ENCODE peak calls at places on chromosomes 6 and 20, in seven cellular contexts. L is neural progenitor cell, H is K562, C is neuronal stem cell, M is astrocyte, N is fibroblast of lung, E is PC-3. W is an unnamed sample.

GRCh38 chr20:2132461-2132901 is 30.9 kb downstream of the STK35 start:
- DNase-seq in E (peak; percentile 88), L (no peak), M (peak; percentile 56), N (peak; percentile 64), H (no peak), C (no peak), W (no peak)

GRCh38 chr6:48570656-48571055 is 459.7 kb upstream of the PTCHD4 start:
- DNase-seq in E (no peak), H (no peak), N (no peak), L (no peak), M (no peak), C (no peak), W (no peak)

GRCh38 chr20:34546751-34547181 is 11.8 kb upstream of the MAP1LC3A start:
- DNase-seq in E (no peak), L (no peak), C (no peak), M (no peak), H (no peak), N (no peak), W (peak; percentile 67)

GRCh38 chr6:31963921-31964320 is 4.9 kb downstream of the SKIC2 start:
- DNase-seq in M (no peak), H (no peak), N (no peak), L (no peak), C (no peak), E (no peak), W (no peak)

GRCh38 chr6:40320441-40320840 is 266.7 kb downstream of the LRFN2 start:
- DNase-seq in C (no peak), N (no peak), H (no peak), L (no peak), E (no peak), M (no peak), W (no peak)

GRCh38 chr6:144767066-144767465 is 481.9 kb downstream of the UTRN start:
- DNase-seq in H (no peak), N (no peak), L (no peak), C (no peak), E (no peak), M (no peak), W (no peak)

GRCh38 chr6:44655368-44656342 is 268.1 kb downstream of the CDC5L start:
- DNase-seq in E (peak; percentile 58), H (peak; percentile 73), M (no peak), C (peak; percentile 79), N (peak; percentile 57), L (peak; percentile 89), W (peak; percentile 69)

GRCh38 chr20:40600441-40601235 is 88.4 kb downstream of the MAFB start:
- DNase-seq in M (no peak), N (no peak), E (no peak), C (no peak), L (no peak), H (no peak), W (peak; percentile 36)

GRCh38 chr20:15937179-15937578 is 636.1 kb downstream of the KIF16B start:
- DNase-seq in M (no peak), N (no peak), C (peak; percentile 23), L (peak; percentile 71), E (no peak), H (no peak), W (no peak)

GRCh38 chr6:158205220-158205944 is 37.2 kb downstream of the GTF2H5 start:
- DNase-seq in L (peak; percentile 66), C (no peak), H (peak; percentile 53), E (peak; percentile 40), M (no peak), N (peak; percentile 10), W (no peak)

GRCh38 chr6:53837875-53838806 is 43.3 kb downstream of the LRRC1 start:
- DNase-seq in M (no peak), E (no peak), C (peak; percentile 58), L (peak; percentile 74), H (no peak), N (no peak), W (no peak)

GRCh38 chr6:8329592-8329991 is 105.8 kb downstream of the SLC35B3 start:
- DNase-seq in H (no peak), E (no peak), L (peak; percentile 59), C (peak; percentile 26), M (no peak), N (no peak), W (no peak)

GRCh38 chr6:157143885-157144795 is 179.2 kb downstream of the TMEM242 start:
- DNase-seq in C (no peak), E (no peak), M (peak; percentile 53), L (peak; percentile 26), H (no peak), N (peak; percentile 59), W (no peak)

GRCh38 chr6:99905209-99906106 is 88.6 kb downstream of the MCHR2 start:
- DNase-seq in L (peak; percentile 66), H (peak; percentile 32), C (peak; percentile 31), N (peak; percentile 36), E (peak; percentile 57), M (peak; percentile 19), W (no peak)

GRCh38 chr20:14583413-14583812 is 246.0 kb upstream of the FLRT3 start:
- DNase-seq in L (no peak), M (no peak), N (no peak), H (no peak), C (no peak), E (peak; percentile 97), W (no peak)

GRCh38 chr6:37630281-37630799 is 67.3 kb downstream of the MDGA1 start:
- DNase-seq in H (peak; percentile 58), M (peak; percentile 100), N (peak; percentile 100), L (no peak), E (peak; percentile 98), C (no peak), W (no peak)

GRCh38 chr20:64048402-64049044 is 916 bp downstream of the SOX18 start:
- DNase-seq in H (no peak), M (no peak), E (no peak), C (no peak), L (peak; percentile 70), N (no peak), W (no peak)

GRCh38 chr20:44032583-44033138 is 118.0 kb downstream of the TOX2 start:
- DNase-seq in M (no peak), L (no peak), N (no peak), H (no peak), E (no peak), C (no peak), W (no peak)

GRCh38 chr6:30171677-30172471 is 8.5 kb downstream of the TRIM15 start:
- DNase-seq in H (no peak), L (peak; percentile 79), C (peak; percentile 17), N (peak; percentile 12), E (no peak), M (no peak), W (no peak)

GRCh38 chr20:36483919-36484808 is 57.2 kb upstream of the MYL9 start:
- DNase-seq in L (no peak), C (no peak), M (no peak), E (peak; percentile 65), H (no peak), N (peak; percentile 43), W (no peak)

GRCh38 chr20:35947489-35947888 is 6.8 kb downstream of the SCAND1 start:
- DNase-seq in H (peak; percentile 20), L (peak; percentile 68), M (no peak), N (peak; percentile 17), E (peak; percentile 56), C (no peak), W (no peak)

GRCh38 chr6:161346717-161347504 is 73.0 kb upstream of the AGPAT4 start:
- DNase-seq in C (no peak), L (no peak), E (no peak), H (no peak), N (no peak), M (no peak), W (no peak)

GRCh38 chr6:150237626-150238025 is 94.8 kb downstream of the PPP1R14C start:
- DNase-seq in C (no peak), N (no peak), E (no peak), H (no peak), M (no peak), L (no peak), W (no peak)

GRCh38 chr6:156988276-156989158 is 211.3 kb downstream of the ARID1B start:
- DNase-seq in N (peak; percentile 48), H (peak; percentile 75), E (no peak), C (no peak), L (peak; percentile 56), M (peak; percentile 27), W (peak; percentile 53)

GRCh38 chr6:29992792-29993191 is 50.5 kb downstream of the HLA-A start:
- DNase-seq in L (no peak), H (no peak), M (peak; percentile 12), E (peak; percentile 80), C (no peak), N (peak; percentile 19), W (no peak)

GRCh38 chr6:136751478-136751956 is 40.8 kb downstream of the MAP3K5 start:
- DNase-seq in M (peak; percentile 46), N (peak; percentile 49), H (no peak), C (no peak), L (no peak), E (no peak), W (peak; percentile 45)

GRCh38 chr20:362271-363254 is 15.7 kb downstream of the NRSN2 start:
- DNase-seq in N (peak; percentile 65), C (no peak), H (peak; percentile 51), L (no peak), E (peak; percentile 99), M (no peak), W (peak; percentile 89)

GRCh38 chr6:14706378-14706929 is 539.4 kb upstream of the JARID2 start:
- DNase-seq in M (peak; percentile 100), E (peak; percentile 93), H (peak; percentile 85), C (no peak), N (peak; percentile 100), L (no peak), W (no peak)

GRCh38 chr6:168562576-168563151 is 121.7 kb downstream of the SMOC2 start:
- DNase-seq in H (no peak), C (no peak), L (no peak), M (no peak), N (no peak), E (no peak), W (no peak)

GRCh38 chr6:54899986-54900385 is 53.4 kb downstream of the FAM83B start:
- DNase-seq in M (no peak), C (no peak), H (no peak), E (no peak), L (no peak), N (no peak), W (no peak)
- H3K9ac ChIP-seq in M (no peak overlapping the region), C (no peak overlapping the region), H (no peak overlapping the region), E (no peak overlapping the region), L (no peak overlapping the region), N (no peak overlapping the region), W (no peak overlapping the region)

GRCh38 chr6:28767691-28768090 is 156.1 kb downstream of the TRIM27 start:
- DNase-seq in E (no peak), H (no peak), L (no peak), N (no peak), M (no peak), C (no peak), W (no peak)
- H3K9ac ChIP-seq in E (no peak overlapping the region), H (no peak overlapping the region), L (no peak overlapping the region), N (no peak overlapping the region), M (no peak overlapping the region), C (no peak overlapping the region), W (no peak overlapping the region)

GRCh38 chr20:62494980-62495797 is 19.4 kb upstream of the GATA5 start:
- DNase-seq in H (no peak), L (no peak), E (no peak), N (no peak), C (no peak), M (no peak), W (no peak)
- H3K9ac ChIP-seq in H (peak overlapping the region; percentile 68), L (no peak overlapping the region), E (no peak overlapping the region), N (no peak overlapping the region), C (peak overlapping the region; percentile 44), M (no peak overlapping the region), W (no peak overlapping the region)

DNA sequence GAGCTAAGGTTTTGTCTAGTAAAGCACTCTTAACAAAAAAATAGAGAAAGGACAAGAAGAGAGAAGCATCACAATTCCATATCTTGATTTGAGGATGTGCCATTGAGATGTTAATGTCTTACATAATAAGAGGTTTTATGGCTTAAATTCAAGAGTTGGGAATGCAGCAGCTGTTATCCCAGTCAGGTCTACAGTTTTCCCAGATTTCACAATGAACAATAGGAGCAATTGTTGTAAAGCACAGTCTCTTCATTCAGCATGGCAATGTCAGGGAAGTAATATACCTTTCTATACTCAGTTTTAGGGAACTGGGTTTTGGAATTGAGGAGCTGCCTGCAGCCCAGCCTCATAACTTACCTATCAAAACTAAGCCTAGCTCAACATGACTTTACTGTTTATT is 135.0 kb downstream of the ISM1 start:
- DNase-seq in H (no peak), E (no peak), L (no peak), N (no peak), M (no peak), C (no peak), W (no peak)
- H3K9ac ChIP-seq in H (no peak overlapping the region), E (no peak overlapping the region), L (no peak overlapping the region), N (no peak overlapping the region), M (no peak overlapping the region), C (no peak overlapping the region), W (no peak overlapping the region)